ENCODE peak calls at places on chromosome 11, in ten cellular contexts. E, F, H, V, L, T, N, U, Z and A are unnamed samples.

GRCh38 chr11:14809466-14809865 is 82.6 kb downstream of the CYP2R1 start:
- DNase-seq in E (no peak), F (no peak), H (peak; percentile 7), V (no peak), L (no peak), T (no peak), N (no peak), U (no peak), Z (no peak), A (no peak)

GRCh38 chr11:113147249-113147648 is 167.1 kb upstream of the TTC12 start:
- DNase-seq in E (no peak), F (no peak), H (no peak), V (no peak), L (no peak), T (no peak), N (no peak), U (no peak), Z (no peak), A (no peak)

GRCh38 chr11:113282898-113283297 is 31.5 kb upstream of the TTC12 start:
- DNase-seq in E (no peak), F (no peak), H (no peak), V (no peak), L (no peak), T (no peak), N (no peak), U (no peak), Z (no peak), A (no peak)

GRCh38 chr11:133776671-133777070 is 68.6 kb downstream of the SPATA19 start:
- DNase-seq in E (no peak), F (no peak), H (no peak), V (no peak), L (no peak), T (no peak), N (no peak), U (no peak), Z (no peak), A (no peak)

GRCh38 chr11:26947379-26947844 is 46.5 kb upstream of the FIBIN start:
- DNase-seq in E (no peak), F (peak; percentile 2), H (peak; percentile 53), V (no peak), L (peak; percentile 87), T (peak; percentile 35), N (peak; percentile 29), U (no peak), Z (peak; percentile 100), A (no peak)

GRCh38 chr11:111438168-111438567 is 59.1 kb upstream of the POU2AF1 start:
- DNase-seq in E (no peak), F (no peak), H (no peak), V (no peak), L (no peak), T (no peak), N (no peak), U (peak; percentile 34), Z (no peak), A (no peak)

GRCh38 chr11:8223513-8223899 is 40.2 kb downstream of the LMO1 start:
- DNase-seq in E (no peak), F (no peak), H (no peak), V (no peak), L (no peak), T (no peak), N (no peak), U (peak; percentile 27), Z (no peak), A (no peak)

GRCh38 chr11:99803501-99803900 is 782.8 kb downstream of the CNTN5 start:
- DNase-seq in E (no peak), F (no peak), H (peak; percentile 5), V (no peak), L (no peak), T (no peak), N (no peak), U (no peak), Z (no peak), A (no peak)

GRCh38 chr11:75858042-75858441 is 43.0 kb downstream of the UVRAG start:
- DNase-seq in E (no peak), F (no peak), H (no peak), V (no peak), L (no peak), T (no peak), N (no peak), U (no peak), Z (no peak), A (no peak)
- TF ChIP-seq CTCF in E (no peak), F (no peak), H (no peak), V (no peak), L (no peak), T (no peak), N (no peak), U (no peak), Z (no peak), A (no peak)

DNA sequence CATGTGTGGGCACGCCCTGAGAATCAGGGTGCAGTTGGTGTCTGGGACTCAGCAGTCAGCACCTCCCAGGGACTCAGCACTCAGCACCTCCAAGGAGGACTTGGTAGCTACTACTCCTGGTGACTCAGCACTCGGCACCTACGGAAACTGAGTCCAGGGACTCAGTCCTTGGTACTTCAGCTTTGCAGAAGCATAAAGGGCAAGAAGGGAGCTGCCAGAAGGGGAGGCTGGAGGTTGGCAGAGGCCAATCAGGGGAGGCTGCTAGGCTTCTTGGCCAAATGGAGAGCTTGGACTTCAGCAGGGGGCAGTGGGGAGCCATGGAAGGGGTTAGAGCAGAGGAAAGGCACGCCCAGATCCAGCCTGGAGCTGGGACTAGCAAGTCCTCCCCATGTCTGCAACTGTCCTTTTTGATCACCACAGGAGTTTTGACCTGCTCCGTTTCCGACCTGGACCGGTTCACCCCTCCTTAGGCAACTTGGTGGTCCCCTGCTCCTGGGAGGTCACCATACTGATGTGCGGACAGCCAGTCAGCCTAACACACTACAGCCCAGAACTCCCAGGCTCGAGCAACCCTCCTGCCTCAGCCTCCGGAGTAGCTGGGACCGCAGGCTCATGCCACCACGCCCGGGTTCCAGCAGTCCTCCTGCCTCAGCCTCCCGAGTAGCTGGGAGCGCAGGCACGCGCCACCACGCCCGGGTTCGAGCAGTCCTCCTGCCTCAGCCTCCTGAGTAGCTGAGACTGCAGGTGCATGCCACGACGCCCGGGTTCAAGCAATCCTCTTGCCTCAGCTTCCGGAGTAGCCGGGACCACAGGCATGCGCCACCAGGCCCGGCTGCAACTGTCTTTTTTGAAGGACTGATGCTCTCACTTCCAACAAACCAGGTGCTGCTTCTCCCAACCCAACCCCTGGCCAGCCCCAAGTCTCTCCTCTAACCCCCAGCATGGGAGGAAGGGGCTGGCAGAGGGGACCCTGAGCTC is 1.5 kb downstream of the ANO9 start:
- DNase-seq in E (no peak), F (peak; percentile 64), H (no peak), V (no peak), L (no peak), T (no peak), N (no peak), U (no peak), Z (peak; percentile 25), A (no peak)
- TF ChIP-seq CTCF in E (no peak), F (no peak), H (peak; percentile 46), V (no peak), L (no peak), T (no peak), N (no peak), U (peak; percentile 31), Z (peak; percentile 15), A (peak; percentile 27)

DNA sequence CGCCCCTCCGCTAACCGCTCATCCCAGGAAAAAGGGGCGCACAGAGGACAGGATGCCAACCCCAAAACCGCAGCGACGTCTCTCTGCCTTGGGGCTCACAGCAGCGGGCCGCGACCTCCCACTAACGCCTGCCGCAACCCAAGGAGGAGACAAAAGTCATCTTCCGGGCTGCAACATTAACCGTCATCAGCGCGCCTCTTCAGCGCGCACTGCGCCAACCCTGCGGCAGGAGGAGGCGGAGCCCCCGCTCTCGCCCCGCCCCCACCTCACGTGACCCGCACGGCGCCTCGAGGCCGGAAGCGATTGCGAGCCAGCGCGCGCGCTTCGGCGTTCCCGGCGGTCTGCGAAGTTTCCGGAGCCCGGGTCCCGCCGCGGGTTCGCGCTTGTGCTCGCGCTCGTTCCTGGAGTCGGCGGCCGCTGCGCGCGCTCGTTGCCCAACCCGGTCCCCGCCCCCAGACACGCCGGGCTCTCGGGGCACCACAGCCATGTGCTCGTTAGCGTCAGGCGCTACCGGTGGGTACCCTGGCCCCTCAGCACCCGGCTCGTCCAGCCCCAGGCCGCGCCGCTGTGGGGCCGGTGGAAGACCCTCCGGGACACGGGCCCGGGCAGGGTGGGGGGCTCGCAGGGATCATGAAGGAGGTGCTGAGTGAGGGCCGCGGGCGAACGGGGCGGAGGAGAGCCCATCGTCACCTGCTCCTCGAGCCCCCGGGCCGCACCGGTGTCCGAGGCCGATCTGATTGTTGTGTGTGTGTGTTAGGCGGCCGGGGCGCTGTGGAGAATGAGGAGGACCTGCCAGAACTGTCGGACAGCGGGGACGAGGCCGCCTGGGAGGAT is at the start of gene PRMT3:
- DNase-seq in E (peak; percentile 97), F (peak; percentile 96), H (peak; percentile 83), V (peak; percentile 98), L (peak; percentile 99), T (peak; percentile 93), N (peak; percentile 88), U (peak; percentile 96), Z (peak; percentile 92), A (peak; percentile 96)
- TF ChIP-seq CTCF in E (peak; percentile 86), F (peak; percentile 95), H (peak; percentile 97), V (peak; percentile 92), L (no peak), T (peak; percentile 28), N (peak; percentile 100), U (peak; percentile 99), Z (no peak), A (no peak)

GRCh38 chr11:12769834-12770345 is 95.7 kb downstream of the TEAD1 start:
- DNase-seq in E (no peak), F (peak; percentile 74), H (peak; percentile 88), V (no peak), L (no peak), T (peak; percentile 83), N (no peak), U (no peak), Z (peak; percentile 87), A (no peak)

GRCh38 chr11:12772324-12772723 is 98.1 kb downstream of the TEAD1 start:
- DNase-seq in E (no peak), F (no peak), H (no peak), V (no peak), L (no peak), T (no peak), N (no peak), U (no peak), Z (no peak), A (no peak)

GRCh38 chr11:12771875-12772274 is 97.7 kb downstream of the TEAD1 start:
- DNase-seq in E (no peak), F (no peak), H (no peak), V (no peak), L (no peak), T (no peak), N (no peak), U (no peak), Z (peak; percentile 79), A (peak; percentile 15)

GRCh38 chr11:12770435-12770834 is 96.2 kb downstream of the TEAD1 start:
- DNase-seq in E (no peak), F (no peak), H (no peak), V (no peak), L (no peak), T (no peak), N (no peak), U (no peak), Z (no peak), A (no peak)

GRCh38 chr11:12770966-12771597 is 96.9 kb downstream of the TEAD1 start:
- DNase-seq in E (no peak), F (no peak), H (peak; percentile 74), V (no peak), L (no peak), T (peak; percentile 70), N (no peak), U (no peak), Z (no peak), A (no peak)
- TF ChIP-seq CTCF in E (no peak), F (no peak), H (no peak), V (no peak), L (no peak), T (no peak), N (no peak), U (no peak), Z (no peak), A (no peak)